ENCODE peak calls at places on chromosomes 2 and 18, in nine cellular contexts. One of them, this sample, is unnamed.

GRCh38 chr2:46073540-46074018 is 223.6 kb upstream of the EPAS1 start:
- DNase-seq in AG08395: peak; percentile 95
- DNase-seq in mucosa of descending colon: no peak
- DNase-seq in naive thymus-derived CD8-positive, alpha-beta T cell: no peak
- DNase-seq in neural progenitor cell: no peak
- DNase-seq in fibroblast of pulmonary artery: peak; percentile 93
- DNase-seq in globus pallidus: no peak
- DNase-seq in kidney: no peak
- DNase-seq in nephron progenitor cell: no peak
- DNase-seq in this sample: no peak

GRCh38 chr2:120632796-120633646 is 102.6 kb upstream of the GLI2 start:
- DNase-seq in mucosa of descending colon: no peak
- DNase-seq in globus pallidus: no peak
- DNase-seq in kidney: no peak
- DNase-seq in fibroblast of pulmonary artery: no peak
- DNase-seq in AG08395: no peak
- DNase-seq in nephron progenitor cell: peak; percentile 37
- DNase-seq in naive thymus-derived CD8-positive, alpha-beta T cell: no peak
- DNase-seq in neural progenitor cell: no peak
- DNase-seq in this sample: peak; percentile 38

GRCh38 chr2:46177461-46178089 is 119.6 kb upstream of the EPAS1 start:
- DNase-seq in mucosa of descending colon: no peak
- DNase-seq in fibroblast of pulmonary artery: peak; percentile 57
- DNase-seq in naive thymus-derived CD8-positive, alpha-beta T cell: no peak
- DNase-seq in neural progenitor cell: no peak
- DNase-seq in nephron progenitor cell: no peak
- DNase-seq in AG08395: no peak
- DNase-seq in globus pallidus: no peak
- DNase-seq in kidney: peak; percentile 18
- DNase-seq in this sample: no peak

GRCh38 chr2:181250691-181251090 is 206.5 kb upstream of the ITGA4 start:
- DNase-seq in globus pallidus: no peak
- DNase-seq in neural progenitor cell: no peak
- DNase-seq in mucosa of descending colon: no peak
- DNase-seq in kidney: no peak
- DNase-seq in fibroblast of pulmonary artery: peak; percentile 51
- DNase-seq in nephron progenitor cell: no peak
- DNase-seq in naive thymus-derived CD8-positive, alpha-beta T cell: no peak
- DNase-seq in AG08395: no peak
- DNase-seq in this sample: no peak

GRCh38 chr2:234081970-234082822 is 31.7 kb downstream of the SPP2 start:
- DNase-seq in fibroblast of pulmonary artery: no peak
- DNase-seq in mucosa of descending colon: peak; percentile 58
- DNase-seq in kidney: peak; percentile 83
- DNase-seq in globus pallidus: no peak
- DNase-seq in AG08395: no peak
- DNase-seq in neural progenitor cell: no peak
- DNase-seq in naive thymus-derived CD8-positive, alpha-beta T cell: no peak
- DNase-seq in nephron progenitor cell: no peak
- DNase-seq in this sample: peak; percentile 31

GRCh38 chr2:237035781-237036352 is 49.8 kb upstream of the COPS8 start:
- DNase-seq in fibroblast of pulmonary artery: no peak
- DNase-seq in globus pallidus: no peak
- DNase-seq in nephron progenitor cell: no peak
- DNase-seq in kidney: no peak
- DNase-seq in AG08395: no peak
- DNase-seq in neural progenitor cell: no peak
- DNase-seq in mucosa of descending colon: no peak
- DNase-seq in naive thymus-derived CD8-positive, alpha-beta T cell: no peak
- DNase-seq in this sample: no peak

GRCh38 chr2:61135510-61135909 is 26.5 kb upstream of the C2orf74 start:
- DNase-seq in fibroblast of pulmonary artery: peak; percentile 79
- DNase-seq in globus pallidus: peak; percentile 66
- DNase-seq in mucosa of descending colon: no peak
- DNase-seq in naive thymus-derived CD8-positive, alpha-beta T cell: no peak
- DNase-seq in neural progenitor cell: no peak
- DNase-seq in AG08395: peak; percentile 43
- DNase-seq in kidney: no peak
- DNase-seq in nephron progenitor cell: no peak
- DNase-seq in this sample: no peak

GRCh38 chr2:126655500-126656310 is at the start of gene GYPC:
- DNase-seq in neural progenitor cell: peak; percentile 72
- DNase-seq in globus pallidus: no peak
- DNase-seq in fibroblast of pulmonary artery: peak; percentile 84
- DNase-seq in nephron progenitor cell: peak; percentile 74
- DNase-seq in naive thymus-derived CD8-positive, alpha-beta T cell: no peak
- DNase-seq in mucosa of descending colon: peak; percentile 60
- DNase-seq in AG08395: peak; percentile 75
- DNase-seq in kidney: peak; percentile 96
- DNase-seq in this sample: peak; percentile 72

GRCh38 chr18:66129248-66129647 is 378.4 kb downstream of the CDH7 start:
- DNase-seq in fibroblast of pulmonary artery: no peak
- DNase-seq in naive thymus-derived CD8-positive, alpha-beta T cell: no peak
- DNase-seq in AG08395: no peak
- DNase-seq in globus pallidus: no peak
- DNase-seq in neural progenitor cell: no peak
- DNase-seq in mucosa of descending colon: no peak
- DNase-seq in kidney: no peak
- DNase-seq in nephron progenitor cell: no peak
- DNase-seq in this sample: no peak

GRCh38 chr2:217356795-217357194 is 496.9 kb upstream of the TNP1 start:
- DNase-seq in nephron progenitor cell: no peak
- DNase-seq in kidney: no peak
- DNase-seq in neural progenitor cell: no peak
- DNase-seq in fibroblast of pulmonary artery: no peak
- DNase-seq in naive thymus-derived CD8-positive, alpha-beta T cell: no peak
- DNase-seq in AG08395: peak; percentile 43
- DNase-seq in mucosa of descending colon: no peak
- DNase-seq in globus pallidus: peak; percentile 78
- DNase-seq in this sample: no peak

GRCh38 chr2:26913599-26914285 is 56.7 kb upstream of the MAPRE3 start:
- DNase-seq in neural progenitor cell: peak; percentile 18
- DNase-seq in nephron progenitor cell: no peak
- DNase-seq in mucosa of descending colon: no peak
- DNase-seq in naive thymus-derived CD8-positive, alpha-beta T cell: no peak
- DNase-seq in globus pallidus: no peak
- DNase-seq in kidney: no peak
- DNase-seq in fibroblast of pulmonary artery: peak; percentile 21
- DNase-seq in AG08395: peak; percentile 70
- DNase-seq in this sample: no peak

GRCh38 chr2:187500585-187501359 is 52.7 kb upstream of the CALCRL start:
- DNase-seq in fibroblast of pulmonary artery: peak; percentile 69
- DNase-seq in nephron progenitor cell: no peak
- DNase-seq in naive thymus-derived CD8-positive, alpha-beta T cell: no peak
- DNase-seq in mucosa of descending colon: no peak
- DNase-seq in AG08395: peak; percentile 10
- DNase-seq in neural progenitor cell: peak; percentile 43
- DNase-seq in kidney: no peak
- DNase-seq in globus pallidus: no peak
- DNase-seq in this sample: no peak

GRCh38 chr2:31666878-31667277 is 86.1 kb upstream of the SRD5A2 start:
- DNase-seq in naive thymus-derived CD8-positive, alpha-beta T cell: no peak
- DNase-seq in fibroblast of pulmonary artery: no peak
- DNase-seq in mucosa of descending colon: no peak
- DNase-seq in AG08395: no peak
- DNase-seq in kidney: no peak
- DNase-seq in nephron progenitor cell: no peak
- DNase-seq in neural progenitor cell: no peak
- DNase-seq in globus pallidus: no peak
- DNase-seq in this sample: no peak

GRCh38 chr18:54616220-54616848 is 25.3 kb downstream of the DYNAP start:
- DNase-seq in naive thymus-derived CD8-positive, alpha-beta T cell: no peak
- DNase-seq in mucosa of descending colon: no peak
- DNase-seq in kidney: no peak
- DNase-seq in AG08395: no peak
- DNase-seq in neural progenitor cell: no peak
- DNase-seq in globus pallidus: no peak
- DNase-seq in nephron progenitor cell: no peak
- DNase-seq in fibroblast of pulmonary artery: no peak
- DNase-seq in this sample: no peak

GRCh38 chr2:73291461-73292315 is 1.7 kb downstream of the EGR4 start:
- DNase-seq in globus pallidus: no peak
- DNase-seq in nephron progenitor cell: peak; percentile 51
- DNase-seq in kidney: peak; percentile 60
- DNase-seq in neural progenitor cell: peak; percentile 79
- DNase-seq in mucosa of descending colon: no peak
- DNase-seq in fibroblast of pulmonary artery: no peak
- DNase-seq in AG08395: no peak
- DNase-seq in naive thymus-derived CD8-positive, alpha-beta T cell: no peak
- DNase-seq in this sample: peak; percentile 79